ENCODE peak calls at places on chromosome 1, in five cellular contexts. P, D, J, Q and X are unnamed samples.

GRCh38 chr1:234542211-234542850 is 63.4 kb upstream of the TARBP1 start:
- DNase-seq in P (no peak), D (no peak), J (no peak), Q (no peak), X (no peak)

GRCh38 chr1:116203192-116203723 is 92.1 kb downstream of the MAB21L3 start:
- DNase-seq in P (no peak), D (no peak), J (no peak), Q (no peak), X (no peak)

GRCh38 chr1:6157528-6158174 is 22.5 kb downstream of the CHD5 start:
- DNase-seq in P (peak; percentile 60), D (peak; percentile 39), J (peak; percentile 16), Q (peak; percentile 81), X (peak; percentile 94)

GRCh38 chr1:242770366-242770765 is 245.9 kb upstream of the PLD5 start:
- DNase-seq in P (no peak), D (no peak), J (no peak), Q (peak; percentile 24), X (no peak)

GRCh38 chr1:225866061-225866844 is 15.9 kb downstream of the TMEM63A start:
- DNase-seq in P (no peak), D (peak; percentile 85), J (peak; percentile 71), Q (no peak), X (no peak)

GRCh38 chr1:150847499-150848060 is 28.8 kb downstream of the ARNT start:
- DNase-seq in P (no peak), D (no peak), J (no peak), Q (no peak), X (no peak)

GRCh38 chr1:40798366-40799310 is 15.1 kb downstream of the KCNQ4 start:
- DNase-seq in P (no peak), D (no peak), J (no peak), Q (no peak), X (no peak)

GRCh38 chr1:59750612-59751395 is 63.9 kb upstream of the HOOK1 start:
- DNase-seq in P (no peak), D (peak; percentile 85), J (no peak), Q (peak; percentile 97), X (no peak)

GRCh38 chr1:200969726-200970521 is 53.6 kb downstream of the KIF21B start:
- DNase-seq in P (no peak), D (no peak), J (peak; percentile 72), Q (no peak), X (no peak)

GRCh38 chr1:89462250-89462649 is 62.4 kb upstream of the LRRC8B start:
- DNase-seq in P (no peak), D (no peak), J (no peak), Q (peak; percentile 84), X (no peak)

GRCh38 chr1:91889717-91890459 is 3.9 kb upstream of the TGFBR3 start:
- DNase-seq in P (peak; percentile 42), D (peak; percentile 36), J (no peak), Q (peak; percentile 92), X (no peak)

GRCh38 chr1:202161151-202162048 is 998 bp upstream of the PTPN7 start:
- DNase-seq in P (no peak), D (no peak), J (peak; percentile 32), Q (no peak), X (no peak)

GRCh38 chr1:115927971-115928370 is 48.3 kb upstream of the SLC22A15 start:
- DNase-seq in P (no peak), D (no peak), J (no peak), Q (no peak), X (no peak)

GRCh38 chr1:154749078-154749760 is 120.9 kb downstream of the KCNN3 start:
- DNase-seq in P (peak; percentile 50), D (peak; percentile 54), J (peak; percentile 67), Q (peak; percentile 14), X (no peak)

GRCh38 chr1:89125571-89126233 is at the start of gene GBP2:
- DNase-seq in P (no peak), D (peak; percentile 80), J (peak; percentile 20), Q (peak; percentile 97), X (no peak)

GRCh38 chr1:63276625-63277024 is 45.7 kb upstream of the FOXD3 start:
- DNase-seq in P (no peak), D (no peak), J (no peak), Q (no peak), X (no peak)

GRCh38 chr1:60848583-60849188 is 233.7 kb upstream of the NFIA start:
- DNase-seq in P (peak; percentile 36), D (peak; percentile 53), J (no peak), Q (peak; percentile 57), X (peak; percentile 10)

GRCh38 chr1:2405588-2406295 is 6.6 kb downstream of the PEX10 start:
- DNase-seq in P (no peak), D (peak; percentile 55), J (no peak), Q (no peak), X (no peak)

GRCh38 chr1:32904797-32905196 is 3.6 kb upstream of the TMEM54 start:
- DNase-seq in P (no peak), D (no peak), J (no peak), Q (no peak), X (no peak)

GRCh38 chr1:170367615-170368014 is 164.4 kb upstream of the GORAB start:
- DNase-seq in P (peak; percentile 21), D (no peak), J (no peak), Q (no peak), X (no peak)

GRCh38 chr1:195697130-195697529 is 911.1 kb downstream of the KCNT2 start:
- DNase-seq in P (no peak), D (no peak), J (no peak), Q (no peak), X (no peak)

GRCh38 chr1:180928272-180929230 is 15.9 kb downstream of the KIAA1614 start:
- DNase-seq in P (no peak), D (no peak), J (no peak), Q (no peak), X (peak; percentile 57)

GRCh38 chr1:87325982-87326738 is 2.5 kb upstream of the LMO4 start:
- DNase-seq in P (peak; percentile 52), D (peak; percentile 55), J (peak; percentile 50), Q (peak; percentile 67), X (peak; percentile 83)

GRCh38 chr1:209421186-209421585 is 162.3 kb upstream of the CAMK1G start:
- DNase-seq in P (no peak), D (no peak), J (no peak), Q (peak; percentile 61), X (no peak)

GRCh38 chr1:200890818-200891773 is 3.6 kb upstream of the INAVA start:
- DNase-seq in P (peak; percentile 71), D (peak; percentile 65), J (peak; percentile 20), Q (peak; percentile 45), X (no peak)

GRCh38 chr1:36115200-36115669 is 9.8 kb downstream of the COL8A2 start:
- DNase-seq in P (no peak), D (peak; percentile 94), J (no peak), Q (no peak), X (no peak)

GRCh38 chr1:157968951-157969350 is 24.5 kb upstream of the KIRREL1 start:
- DNase-seq in P (no peak), D (peak; percentile 90), J (no peak), Q (peak; percentile 86), X (no peak)

GRCh38 chr1:220119043-220119512 is 25.1 kb downstream of the IARS2 start:
- DNase-seq in P (no peak), D (no peak), J (no peak), Q (no peak), X (no peak)

GRCh38 chr1:178864326-178864725 is 6.6 kb downstream of the ANGPTL1 start:
- DNase-seq in P (no peak), D (no peak), J (no peak), Q (no peak), X (no peak)

GRCh38 chr1:232922475-232922874 is 27.9 kb upstream of the NTPCR start:
- DNase-seq in P (no peak), D (peak; percentile 35), J (no peak), Q (peak; percentile 51), X (no peak)